ENCODE peak calls at places on chromosomes 13 and 19, in seven cellular contexts. R is GM06990; J is progenitor cell of endocrine pancreas; W is stimulated activated CD8-positive, alpha-beta memory T cell treated with anti-CD3 and anti-CD28 coated beads, Interleukin-12 subunit alpha, Interleukin-12 subunit beta, amount 100 ng/mL, for 4 hours; T is thyroid gland; S is HEK293T; G is D341Med. Q is an unnamed sample.

GRCh38 chr19:2394054-2394668 is 33.2 kb downstream of the TIMM13 start:
- DNase-seq in T (no peak), S (no peak), W (no peak), R (no peak), G (no peak), J (no peak), Q (no peak)

GRCh38 chr19:6423499-6424189 is 967 bp downstream of the KHSRP start:
- DNase-seq in S (peak), G (peak), R (no peak), W (no peak), J (no peak), T (peak), Q (no peak)

GRCh38 chr13:110265341-110265681 is 41.6 kb downstream of the COL4A1 start:
- DNase-seq in R (no peak), T (no peak), G (no peak), W (no peak), S (no peak), J (no peak), Q (no peak)

GRCh38 chr19:39356647-39357046 is 14.4 kb downstream of the SAMD4B start:
- DNase-seq in J (no peak), W (no peak), R (no peak), S (no peak), T (no peak), G (no peak), Q (no peak)

GRCh38 chr13:112986946-112987345 is 17.9 kb downstream of the MCF2L start:
- DNase-seq in J (no peak), T (no peak), S (no peak), R (no peak), W (no peak), G (no peak), Q (no peak)

GRCh38 chr13:61415749-61416148 is at the start of gene PCDH20:
- DNase-seq in T (no peak), W (no peak), J (no peak), S (no peak), R (no peak), G (no peak), Q (no peak)

GRCh38 chr13:110628477-110628793 is 13.1 kb downstream of the NAXD start:
- DNase-seq in S (no peak), R (no peak), T (no peak), G (no peak), J (no peak), W (no peak), Q (no peak)

GRCh38 chr19:43913383-43913782 is 21.7 kb downstream of the ZNF45 start:
- DNase-seq in G (no peak), S (no peak), T (no peak), J (no peak), R (no peak), W (no peak), Q (no peak)

GRCh38 chr19:10450853-10451609 is 30.7 kb downstream of the PDE4A start:
- DNase-seq in G (peak), W (no peak), S (peak), R (no peak), J (no peak), T (no peak), Q (peak)

GRCh38 chr13:45658586-45659235 is 43.2 kb upstream of the ERICH6B start:
- DNase-seq in G (no peak), S (no peak), R (no peak), W (no peak), T (no peak), J (no peak), Q (no peak)

GRCh38 chr13:111644750-111645149 is 324.3 kb downstream of the TEX29 start:
- DNase-seq in J (no peak), T (no peak), W (no peak), R (no peak), S (no peak), G (no peak), Q (no peak)

GRCh38 chr13:50170447-50171037 is 155.3 kb downstream of the KCNRG start:
- DNase-seq in S (no peak), T (no peak), G (no peak), R (no peak), W (no peak), J (no peak), Q (no peak)

GRCh38 chr13:91045351-91046034 is 302.0 kb upstream of the MIR17HG start:
- DNase-seq in W (no peak), J (no peak), R (no peak), T (no peak), S (peak), G (peak), Q (peak)

GRCh38 chr19:5977222-5977784 is 637 bp downstream of the RANBP3 start:
- DNase-seq in J (no peak), R (no peak), S (no peak), T (no peak), G (no peak), W (no peak), Q (no peak)

GRCh38 chr19:33024398-33024797 is 40.3 kb downstream of the RHPN2 start:
- DNase-seq in T (no peak), R (no peak), S (no peak), G (no peak), J (no peak), W (no peak), Q (no peak)

GRCh38 chr19:800360-801029 is 3.2 kb downstream of the PTBP1 start:
- DNase-seq in G (no peak), W (no peak), R (no peak), T (peak), J (no peak), S (no peak), Q (peak)

GRCh38 chr19:14580623-14581237 is 2.2 kb upstream of the CLEC17A start:
- DNase-seq in S (no peak), W (no peak), R (peak), G (no peak), J (no peak), T (no peak), Q (no peak)

GRCh38 chr13:80339578-80339840 is 1.4 kb downstream of the SPRY2 start:
- DNase-seq in R (no peak), W (no peak), J (no peak), T (no peak), S (peak), G (no peak), Q (no peak)

GRCh38 chr13:46176756-46177155 is 5.2 kb downstream of the LCP1 start:
- DNase-seq in S (no peak), G (no peak), W (no peak), T (no peak), R (no peak), J (no peak), Q (no peak)

GRCh38 chr19:16847407-16847806 is 18.2 kb downstream of the SIN3B start:
- DNase-seq in T (no peak), G (no peak), R (no peak), J (no peak), S (no peak), W (no peak), Q (no peak)

GRCh38 chr19:28575816-28576215 is 637.1 kb downstream of the UQCRFS1 start:
- DNase-seq in S (no peak), G (no peak), W (no peak), T (no peak), R (no peak), J (no peak), Q (no peak)

GRCh38 chr19:51531349-51532315 is at the start of gene SIGLEC6:
- DNase-seq in W (no peak), J (no peak), T (no peak), R (peak), S (no peak), G (no peak), Q (no peak)

GRCh38 chr13:25232937-25233515 is 54.3 kb downstream of the MTMR6 start:
- DNase-seq in T (no peak), R (no peak), G (peak), S (peak), J (no peak), W (no peak), Q (peak)

GRCh38 chr13:51785592-51786424 is 18.2 kb downstream of the DHRS12 start:
- DNase-seq in G (peak), T (peak), W (no peak), J (no peak), R (no peak), S (peak), Q (no peak)

GRCh38 chr19:2059422-2060201 is 8.6 kb upstream of the MKNK2 start:
- DNase-seq in T (peak), G (no peak), S (no peak), R (no peak), W (no peak), J (no peak), Q (peak)

GRCh38 chr13:41942462-41943094 is 18.3 kb downstream of the VWA8 start:
- DNase-seq in G (peak), J (no peak), R (no peak), T (peak), S (peak), W (no peak), Q (no peak)

GRCh38 chr13:23175920-23176319 is 4.9 kb upstream of the SGCG start:
- DNase-seq in W (no peak), R (no peak), G (no peak), T (no peak), J (no peak), S (no peak), Q (peak)

GRCh38 chr19:56958428-56958827 is 117.9 kb upstream of the PEG3 start:
- DNase-seq in T (no peak), S (no peak), G (no peak), J (no peak), W (no peak), R (no peak), Q (no peak)